ENCODE peak calls at places on chromosomes 5 and 9, in four cellular contexts. One of them, this sample, is unnamed.
A peak's percentile ranks its signal among the peaks of the same experiment; 100 is the strongest.

GRCh38 chr9:119370816-119371215 is 1.6 kb upstream of the BRINP1 start:
- DNase-seq in KBM-7: peak; percentile 9
- DNase-seq in NCI-H1694 treated with DMSO at 0.1 percent for 48 hours: no peak
- DNase-seq in Calu3: no peak
- DNase-seq in this sample: peak; percentile 12

GRCh38 chr5:126122942-126123341 is 300.3 kb upstream of the GRAMD2B start:
- DNase-seq in KBM-7: no peak
- DNase-seq in Calu3: no peak
- DNase-seq in NCI-H1694 treated with DMSO at 0.1 percent for 48 hours: no peak
- DNase-seq in this sample: peak; percentile 83

GRCh38 chr9:35114921-35115341 is 731 bp downstream of the ATOSB start:
- DNase-seq in NCI-H1694 treated with DMSO at 0.1 percent for 48 hours: no peak
- DNase-seq in Calu3: peak; percentile 18
- DNase-seq in KBM-7: peak; percentile 78
- DNase-seq in this sample: peak; percentile 68

GRCh38 chr5:137743031-137743640 is 7.2 kb upstream of the KLHL3 start:
- DNase-seq in NCI-H1694 treated with DMSO at 0.1 percent for 48 hours: peak; percentile 58
- DNase-seq in KBM-7: peak; percentile 72
- DNase-seq in Calu3: peak; percentile 71
- DNase-seq in this sample: peak; percentile 64

GRCh38 chr9:128733256-128733655 is 9.3 kb upstream of the ZDHHC12 start:
- DNase-seq in KBM-7: peak; percentile 94
- DNase-seq in NCI-H1694 treated with DMSO at 0.1 percent for 48 hours: peak; percentile 83
- DNase-seq in Calu3: peak; percentile 71
- DNase-seq in this sample: peak; percentile 76

GRCh38 chr5:17831279-17831678 is 197.0 kb downstream of the TAF11L14 start:
- DNase-seq in Calu3: no peak
- DNase-seq in KBM-7: no peak
- DNase-seq in NCI-H1694 treated with DMSO at 0.1 percent for 48 hours: no peak
- DNase-seq in this sample: no peak

GRCh38 chr9:34413229-34413852 is 36.6 kb upstream of the MYORG start:
- DNase-seq in Calu3: no peak
- DNase-seq in KBM-7: peak; percentile 63
- DNase-seq in NCI-H1694 treated with DMSO at 0.1 percent for 48 hours: no peak
- DNase-seq in this sample: peak; percentile 32

GRCh38 chr5:148840531-148840930 is 14.1 kb downstream of the ADRB2 start:
- DNase-seq in Calu3: no peak
- DNase-seq in NCI-H1694 treated with DMSO at 0.1 percent for 48 hours: no peak
- DNase-seq in KBM-7: no peak
- DNase-seq in this sample: peak; percentile 52

GRCh38 chr9:114088571-114089170 is 10.4 kb downstream of the KIF12 start:
- DNase-seq in Calu3: no peak
- DNase-seq in KBM-7: no peak
- DNase-seq in NCI-H1694 treated with DMSO at 0.1 percent for 48 hours: no peak
- DNase-seq in this sample: no peak

GRCh38 chr5:169880012-169880673 is 100.2 kb downstream of the INSYN2B start:
- DNase-seq in NCI-H1694 treated with DMSO at 0.1 percent for 48 hours: no peak
- DNase-seq in Calu3: no peak
- DNase-seq in KBM-7: no peak
- DNase-seq in this sample: no peak

GRCh38 chr9:95771556-95772280 is 103.8 kb upstream of the ERCC6L2 start:
- DNase-seq in NCI-H1694 treated with DMSO at 0.1 percent for 48 hours: no peak
- DNase-seq in Calu3: no peak
- DNase-seq in KBM-7: no peak
- DNase-seq in this sample: no peak

GRCh38 chr5:137491121-137491520 is 8.0 kb downstream of the SPOCK1 start:
- DNase-seq in KBM-7: no peak
- DNase-seq in NCI-H1694 treated with DMSO at 0.1 percent for 48 hours: no peak
- DNase-seq in Calu3: no peak
- DNase-seq in this sample: peak; percentile 83

GRCh38 chr9:121776739-121777637 is 125.6 kb downstream of the DAB2IP start:
- DNase-seq in NCI-H1694 treated with DMSO at 0.1 percent for 48 hours: no peak
- DNase-seq in KBM-7: no peak
- DNase-seq in Calu3: no peak
- DNase-seq in this sample: no peak

This sample was measured in bronchial epithelial cell.